ENCODE peak calls at places on chromosomes 12 and 14, in six cellular contexts. I, A, B, W, Q and O are unnamed samples.

GRCh38 chr12:123983822-123984485 is 10.9 kb downstream of the ZNF664 start:
- DNase-seq in I (no peak), A (peak; percentile 41), B (peak; percentile 60), W (peak; percentile 60), Q (no peak), O (peak; percentile 27)

GRCh38 chr14:100668352-100668751 is 58.3 kb upstream of the DLK1 start:
- DNase-seq in I (no peak), A (no peak), B (no peak), W (no peak), Q (no peak), O (no peak)

GRCh38 chr12:96223411-96224218 is 29.4 kb downstream of the ELK3 start:
- DNase-seq in I (no peak), A (no peak), B (no peak), W (peak; percentile 46), Q (no peak), O (no peak)

GRCh38 chr12:104201238-104202001 is 14.2 kb upstream of the TXNRD1 start:
- DNase-seq in I (no peak), A (peak; percentile 41), B (peak; percentile 60), W (peak; percentile 74), Q (no peak), O (peak; percentile 39)

GRCh38 chr12:81950871-81951270 is 191.7 kb upstream of the PPFIA2 start:
- DNase-seq in I (no peak), A (no peak), B (no peak), W (no peak), Q (no peak), O (no peak)

GRCh38 chr12:72318341-72318740 is 46.2 kb downstream of the TRHDE start:
- DNase-seq in I (no peak), A (no peak), B (no peak), W (no peak), Q (no peak), O (no peak)

GRCh38 chr12:6116481-6117021 is 7.9 kb downstream of the VWF start:
- DNase-seq in I (no peak), A (no peak), B (no peak), W (peak; percentile 95), Q (no peak), O (no peak)

GRCh38 chr12:2692156-2692555 is 102.6 kb upstream of the FKBP4 start:
- DNase-seq in I (peak; percentile 86), A (no peak), B (no peak), W (no peak), Q (no peak), O (no peak)

GRCh38 chr12:19792028-19792427 is 352.7 kb downstream of the AEBP2 start:
- DNase-seq in I (no peak), A (no peak), B (no peak), W (no peak), Q (no peak), O (no peak)

GRCh38 chr12:92136883-92137582 is 8.6 kb downstream of the BTG1 start:
- DNase-seq in I (no peak), A (no peak), B (peak; percentile 49), W (peak; percentile 68), Q (no peak), O (no peak)

GRCh38 chr12:93776581-93777018 is 99.4 kb downstream of the CRADD start:
- DNase-seq in I (no peak), A (no peak), B (no peak), W (no peak), Q (no peak), O (no peak)

GRCh38 chr12:17592472-17592871 is 497.5 kb downstream of the RERGL start:
- DNase-seq in I (no peak), A (no peak), B (no peak), W (no peak), Q (no peak), O (no peak)

GRCh38 chr14:25350802-25351201 is 300.9 kb upstream of the STXBP6 start:
- DNase-seq in I (no peak), A (no peak), B (no peak), W (no peak), Q (no peak), O (no peak)

GRCh38 chr12:65758401-65758800 is 65.9 kb upstream of the HMGA2 start:
- DNase-seq in I (no peak), A (no peak), B (no peak), W (no peak), Q (no peak), O (no peak)

GRCh38 chr12:103273645-103274044 is 222.1 kb downstream of the C12orf42 start:
- DNase-seq in I (no peak), A (no peak), B (no peak), W (no peak), Q (no peak), O (no peak)

GRCh38 chr14:61196792-61197191 is 84.3 kb downstream of the TMEM30B start:
- DNase-seq in I (no peak), A (no peak), B (no peak), W (no peak), Q (no peak), O (no peak)

GRCh38 chr12:124438415-124439056 is 128.9 kb downstream of the NCOR2 start:
- DNase-seq in I (no peak), A (no peak), B (no peak), W (no peak), Q (no peak), O (no peak)

GRCh38 chr12:90015228-90015627 is 306.6 kb upstream of the ATP2B1 start:
- DNase-seq in I (no peak), A (no peak), B (no peak), W (no peak), Q (no peak), O (no peak)

GRCh38 chr12:24723759-24724158 is 225.1 kb downstream of the BCAT1 start:
- DNase-seq in I (no peak), A (no peak), B (no peak), W (no peak), Q (no peak), O (no peak)

GRCh38 chr14:52002542-52002941 is 13.2 kb downstream of the RTRAF start:
- DNase-seq in I (no peak), A (no peak), B (no peak), W (no peak), Q (no peak), O (no peak)

GRCh38 chr14:34780646-34781045 is 66.3 kb upstream of the CFL2 start:
- DNase-seq in I (no peak), A (no peak), B (no peak), W (no peak), Q (no peak), O (no peak)

GRCh38 chr12:48601013-48601756 is 31.3 kb upstream of the LALBA start:
- DNase-seq in I (no peak), A (no peak), B (no peak), W (no peak), Q (no peak), O (no peak)

GRCh38 chr12:122228092-122228491 is 2.2 kb upstream of the DIABLO start:
- DNase-seq in I (no peak), A (no peak), B (no peak), W (no peak), Q (no peak), O (no peak)
- H3K4me3 ChIP-seq in I (no peak overlapping the region), A (no peak overlapping the region), B (no peak overlapping the region), W (no peak overlapping the region), Q (no peak overlapping the region), O (no peak overlapping the region)

GRCh38 chr12:8035440-8036010 is 3.0 kb downstream of the FOXJ2 start:
- DNase-seq in I (no peak), A (no peak), B (no peak), W (no peak), Q (no peak), O (no peak)

GRCh38 chr12:8037947-8038346 is 5.4 kb downstream of the FOXJ2 start:
- DNase-seq in I (no peak), A (no peak), B (no peak), W (no peak), Q (no peak), O (no peak)

GRCh38 chr12:8036366-8036765 is 3.9 kb downstream of the FOXJ2 start:
- DNase-seq in I (no peak), A (peak; percentile 79), B (no peak), W (no peak), Q (no peak), O (no peak)

GRCh38 chr12:8037046-8037663 is 4.6 kb downstream of the FOXJ2 start:
- DNase-seq in I (no peak), A (no peak), B (no peak), W (no peak), Q (no peak), O (no peak)

GRCh38 chr12:8038659-8039114 is 6.2 kb downstream of the FOXJ2 start:
- DNase-seq in I (no peak), A (peak; percentile 84), B (no peak), W (peak; percentile 32), Q (peak; percentile 71), O (peak; percentile 82)
- TF ChIP-seq POLR2AphosphoS5 in I (no peak), A (no peak), B (no peak), W (no peak), Q (no peak), O (peak; percentile 80)

DNA sequence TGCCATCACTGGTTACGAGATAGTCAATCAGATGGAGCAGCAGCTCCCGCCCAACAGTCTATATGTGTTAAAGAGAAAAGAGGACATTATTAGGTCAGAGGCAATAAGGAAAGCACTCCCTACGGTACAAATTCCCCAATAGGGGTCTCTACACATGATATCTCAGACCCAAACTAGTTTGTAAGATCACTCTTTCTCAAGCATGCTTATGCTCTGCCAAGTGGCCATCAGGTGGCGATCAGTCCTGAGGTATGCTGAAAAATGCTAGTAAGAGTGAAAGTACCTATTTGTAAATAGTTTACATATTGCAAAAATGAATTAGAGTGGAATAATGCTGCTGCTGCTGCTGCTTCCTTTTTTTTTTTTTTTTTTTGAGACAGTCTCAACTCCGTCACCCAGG is 61.1 kb downstream of the CPM start:
- DNase-seq in I (no peak), A (no peak), B (peak; percentile 19), W (peak; percentile 11), Q (no peak), O (no peak)
- TF ChIP-seq CTCF in I (no peak), A (no peak), B (peak; percentile 58), W (peak; percentile 19), Q (no peak), O (no peak)

GRCh38 chr14:73489481-73490175 is 1.1 kb upstream of the RIOX1 start:
- DNase-seq in I (no peak), A (no peak), B (no peak), W (no peak), Q (no peak), O (no peak)

GRCh38 chr14:73492661-73493060 is 1.9 kb downstream of the RIOX1 start:
- DNase-seq in I (no peak), A (no peak), B (no peak), W (no peak), Q (no peak), O (no peak)

GRCh38 chr14:73491256-73491976 is 683 bp downstream of the RIOX1 start:
- DNase-seq in I (no peak), A (peak; percentile 71), B (no peak), W (peak; percentile 71), Q (no peak), O (peak; percentile 48)

GRCh38 chr14:73494593-73494992 is 3.9 kb downstream of the RIOX1 start:
- DNase-seq in I (no peak), A (no peak), B (no peak), W (no peak), Q (no peak), O (no peak)

DNA sequence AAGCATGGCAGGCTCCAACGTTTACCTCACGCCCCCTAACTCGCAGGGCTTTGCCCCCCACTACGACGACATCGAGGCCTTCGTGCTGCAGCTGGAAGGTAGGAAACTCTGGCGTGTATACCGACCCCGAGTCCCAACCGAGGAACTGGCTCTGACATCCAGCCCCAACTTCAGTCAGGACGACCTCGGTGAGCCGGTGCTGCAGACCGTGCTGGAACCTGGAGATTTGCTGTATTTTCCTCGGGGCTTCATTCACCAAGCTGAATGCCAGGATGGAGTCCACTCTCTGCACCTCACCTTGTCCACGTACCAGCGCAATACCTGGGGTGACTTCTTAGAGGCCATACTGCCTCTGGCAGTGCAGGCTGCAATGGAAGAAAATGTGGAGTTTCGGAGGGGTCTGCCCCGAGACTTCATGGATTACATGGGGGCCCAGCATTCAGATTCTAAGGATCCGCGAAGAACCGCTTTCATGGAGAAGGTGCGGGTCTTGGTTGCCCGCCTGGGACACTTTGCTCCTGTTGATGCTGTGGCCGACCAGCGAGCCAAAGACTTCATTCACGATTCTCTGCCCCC is 1.3 kb downstream of the RIOX1 start:
- DNase-seq in I (no peak), A (no peak), B (no peak), W (no peak), Q (no peak), O (no peak)
- H3K4me3 ChIP-seq in I (peak overlapping the region; percentile 89), A (peak overlapping the region; percentile 60), B (no peak overlapping the region), W (peak overlapping the region; percentile 37), Q (peak overlapping the region; percentile 83), O (peak overlapping the region; percentile 85)